ENCODE peak calls at places on chromosomes 5 and 9, in six cellular contexts. L is KBM-7; M is activated T-cell treated with anti-CD3 and anti-CD28 coated beads, Interleukin-2, amount 50 U/mL, for 24 hours; U is naive thymus-derived CD8-positive, alpha-beta T cell; G is T-helper 9 cell; O is right cardiac atrium. S is an unnamed sample.

GRCh38 chr9:95098391-95098921 is 219.1 kb downstream of the FANCC start:
- DNase-seq in O (no peak), U (no peak), G (no peak), L (no peak), M (no peak), S (no peak)

GRCh38 chr5:170611446-170612088 is 107.7 kb downstream of the KCNIP1 start:
- DNase-seq in O (no peak), G (no peak), L (no peak), U (no peak), M (no peak), S (no peak)

GRCh38 chr5:174799146-174799545 is 74.8 kb downstream of the MSX2 start:
- DNase-seq in U (no peak), M (no peak), G (no peak), O (no peak), L (no peak), S (no peak)

GRCh38 chr9:70257991-70258691 is 637 bp upstream of the SMC5 start:
- DNase-seq in U (no peak), L (no peak), O (peak; percentile 62), M (peak; percentile 77), G (no peak), S (peak; percentile 54)

GRCh38 chr9:136045595-136046554 is 49.2 kb downstream of the NACC2 start:
- DNase-seq in G (no peak), U (no peak), M (no peak), O (peak; percentile 75), L (peak; percentile 37), S (no peak)

GRCh38 chr5:64818245-64818644 is 49.5 kb downstream of the CWC27 start:
- DNase-seq in L (no peak), O (no peak), G (no peak), U (no peak), M (no peak), S (no peak)

GRCh38 chr9:97501177-97501971 is at the start of gene TMOD1:
- DNase-seq in L (peak; percentile 61), M (peak; percentile 65), U (peak; percentile 26), O (peak; percentile 91), G (peak; percentile 16), S (peak; percentile 27)

GRCh38 chr5:143105216-143105905 is 298.1 kb downstream of the NR3C1 start:
- DNase-seq in M (no peak), L (no peak), G (no peak), U (no peak), O (no peak), S (no peak)

GRCh38 chr9:121340676-121341392 is 29.2 kb downstream of the STOM start:
- DNase-seq in L (no peak), M (no peak), G (no peak), O (no peak), U (no peak), S (no peak)

GRCh38 chr9:108972626-108973209 is 38.5 kb downstream of the ABITRAM start:
- DNase-seq in U (no peak), G (no peak), M (no peak), L (no peak), O (no peak), S (no peak)

GRCh38 chr5:81782811-81783210 is 31.9 kb upstream of the SSBP2 start:
- DNase-seq in G (no peak), M (no peak), O (no peak), L (no peak), U (no peak), S (no peak)

GRCh38 chr5:113673041-113673440 is 159.5 kb downstream of the YTHDC2 start:
- DNase-seq in U (no peak), G (no peak), L (no peak), M (no peak), O (no peak), S (no peak)

GRCh38 chr9:107210775-107211174 is 72.3 kb upstream of the RAD23B start:
- DNase-seq in O (no peak), L (no peak), M (no peak), U (no peak), G (no peak), S (no peak)

GRCh38 chr9:108552459-108553040 is 303.2 kb downstream of the ACTL7B start:
- DNase-seq in L (no peak), U (no peak), M (no peak), O (no peak), G (no peak), S (peak; percentile 60)

GRCh38 chr9:135085830-135086546 is 1.5 kb upstream of the OLFM1 start:
- DNase-seq in M (peak; percentile 62), O (peak; percentile 93), L (peak; percentile 77), G (no peak), U (no peak), S (peak; percentile 74)

GRCh38 chr5:151742870-151743294 is 15.5 kb downstream of the ATOX1 start:
- DNase-seq in U (no peak), G (no peak), M (no peak), O (peak; percentile 72), L (peak; percentile 41), S (peak; percentile 55)

S was measured in Peyer's patch.